ENCODE peak calls at places on chromosomes 6 and 20, in nine cellular contexts. R is activated naive CD4-positive, alpha-beta T cell treated with Interleukin-2 at 50 U/mL for 16 hours; W is ovary; K is adrenal gland; F is colonic mucosa; T is fibroblast of lung; X is stimulated activated effector memory CD8-positive, alpha-beta T cell treated with anti-CD3 and anti-CD28 coated beads, Interleukin-12 subunit alpha, Interleukin-12 subunit beta, amount 100 ng/mL, for 72 hours; J is stimulated activated CD4-positive, alpha-beta T cell treated with anti-CD3 and anti-CD28 coated beads, Interleukin-1b, Interleukin-23, amount 100 ng/mL, for 1 hour; U is Calu3. M is an unnamed sample.

GRCh38 chr20:58043866-58044140 is 184.7 kb downstream of the ANKRD60 start:
- DNase-seq in R (no peak), F (no peak), W (no peak), J (no peak), X (no peak), K (peak; percentile 7), T (no peak), U (no peak), M (no peak)

GRCh38 chr6:1610497-1611321 is 994 bp downstream of the FOXC1 start:
- DNase-seq in X (peak; percentile 61), J (no peak), T (peak; percentile 36), R (no peak), F (no peak), K (no peak), W (peak; percentile 62), U (no peak), M (peak; percentile 20)

GRCh38 chr6:32176476-32177181 is 745 bp upstream of the AGPAT1 start:
- DNase-seq in W (no peak), R (no peak), T (peak; percentile 81), F (peak; percentile 49), X (no peak), U (no peak), K (no peak), J (no peak), M (no peak)

GRCh38 chr6:137237413-137238170 is 18.4 kb upstream of the IFNGR1 start:
- DNase-seq in W (no peak), T (peak; percentile 60), F (peak; percentile 34), R (no peak), K (no peak), X (no peak), U (peak; percentile 17), J (no peak), M (no peak)

GRCh38 chr6:84926171-84926570 is 161.8 kb upstream of the TBX18 start:
- DNase-seq in K (no peak), T (peak; percentile 23), R (no peak), J (no peak), U (no peak), X (no peak), F (no peak), W (no peak), M (no peak)

GRCh38 chr6:135104199-135104598 is 49.6 kb upstream of the HBS1L start:
- DNase-seq in K (no peak), R (no peak), J (no peak), X (no peak), T (no peak), W (no peak), F (no peak), U (no peak), M (no peak)

GRCh38 chr20:63226020-63226943 is 9.4 kb upstream of the BIRC7 start:
- DNase-seq in K (no peak), R (no peak), W (no peak), F (no peak), J (no peak), U (peak; percentile 36), X (no peak), T (no peak), M (no peak)

GRCh38 chr20:43948455-43948854 is 33.8 kb downstream of the TOX2 start:
- DNase-seq in T (no peak), X (no peak), K (no peak), R (no peak), W (no peak), F (no peak), J (no peak), U (no peak), M (no peak)

GRCh38 chr6:148203970-148204369 is 138.7 kb upstream of the SASH1 start:
- DNase-seq in X (peak; percentile 72), J (no peak), T (peak; percentile 67), U (no peak), W (no peak), F (no peak), R (peak; percentile 53), K (no peak), M (peak; percentile 62)